ENCODE peak calls at places on chromosomes 2 and 18, in ten cellular contexts. B, M, D, X, L, J, C, S, T and W are unnamed samples. For H3K27me3 and H3K36me3, the result is how much of the 10 kb centered on the place peaks cover.

GRCh38 chr2:38237311-38237710 is 139.8 kb downstream of the ATL2 start:
- DNase-seq in B (no peak), M (no peak), D (no peak), X (no peak), L (no peak), J (no peak), C (no peak), S (no peak), T (no peak), W (no peak)

GRCh38 chr2:105557021-105557420 is 158.2 kb upstream of the FHL2 start:
- DNase-seq in B (no peak), M (peak), D (no peak), X (no peak), L (no peak), J (no peak), C (no peak), S (no peak), T (peak), W (no peak)

GRCh38 chr2:140990416-140990815 is 1140.4 kb downstream of the LRP1B start:
- DNase-seq in B (no peak), M (peak), D (no peak), X (no peak), L (peak), J (no peak), C (no peak), S (no peak), T (no peak), W (no peak)

GRCh38 chr2:10530607-10531239 is 82.6 kb upstream of the ODC1 start:
- DNase-seq in B (no peak), M (no peak), D (no peak), X (no peak), L (peak), J (no peak), C (no peak), S (no peak), T (no peak), W (no peak)

GRCh38 chr2:36380624-36381481 is 25.3 kb downstream of the CRIM1 start:
- DNase-seq in B (peak), M (peak), D (peak), X (no peak), L (no peak), J (peak), C (no peak), S (no peak), T (no peak), W (no peak)

GRCh38 chr2:234957533-234958135 is 5.8 kb downstream of the SH3BP4 start:
- DNase-seq in B (no peak), M (peak), D (no peak), X (no peak), L (peak), J (no peak), C (no peak), S (no peak), T (no peak), W (no peak)

GRCh38 chr2:119491776-119492525 is 32.3 kb downstream of the SCTR start:
- DNase-seq in B (peak), M (peak), D (no peak), X (no peak), L (peak), J (no peak), C (peak), S (no peak), T (no peak), W (no peak)

GRCh38 chr18:8389391-8390340 is 219.6 kb upstream of the RAB12 start:
- DNase-seq in B (peak), M (peak), D (peak), X (peak), L (peak), J (peak), C (peak), S (peak), T (peak), W (peak)

GRCh38 chr2:12504443-12504842 is 212.3 kb upstream of the TRIB2 start:
- DNase-seq in B (no peak), M (no peak), D (no peak), X (no peak), L (peak), J (no peak), C (no peak), S (peak), T (no peak), W (no peak)

GRCh38 chr2:46776687-46777327 is 138.8 kb downstream of the MCFD2 start:
- DNase-seq in B (peak), M (peak), D (no peak), X (no peak), L (peak), J (peak), C (no peak), S (peak), T (no peak), W (peak)

GRCh38 chr2:171416009-171416926 is 17.5 kb downstream of the METTL8 start:
- DNase-seq in B (peak), M (peak), D (peak), X (peak), L (peak), J (peak), C (peak), S (peak), T (peak), W (peak)

GRCh38 chr2:39728941-39729351 is 50.1 kb downstream of the THUMPD2 start:
- DNase-seq in B (peak), M (peak), D (no peak), X (no peak), L (peak), J (peak), C (no peak), S (peak), T (no peak), W (peak)

GRCh38 chr2:24231461-24231881 is 56.6 kb downstream of the FAM228A start:
- DNase-seq in B (no peak), M (peak), D (no peak), X (no peak), L (peak), J (no peak), C (no peak), S (no peak), T (no peak), W (no peak)

GRCh38 chr2:237557633-237558015 is 8.8 kb upstream of the PRLH start:
- DNase-seq in B (no peak), M (no peak), D (no peak), X (no peak), L (no peak), J (no peak), C (no peak), S (no peak), T (no peak), W (no peak)

GRCh38 chr18:47321815-47322214 is 70.4 kb upstream of the SKOR2 start:
- DNase-seq in B (no peak), M (no peak), D (no peak), X (no peak), L (no peak), J (no peak), C (no peak), S (no peak), T (no peak), W (no peak)

GRCh38 chr18:47317824-47318508 is 66.5 kb upstream of the SKOR2 start:
- DNase-seq in B (no peak), M (no peak), D (no peak), X (no peak), L (no peak), J (no peak), C (no peak), S (no peak), T (no peak), W (no peak)

DNA sequence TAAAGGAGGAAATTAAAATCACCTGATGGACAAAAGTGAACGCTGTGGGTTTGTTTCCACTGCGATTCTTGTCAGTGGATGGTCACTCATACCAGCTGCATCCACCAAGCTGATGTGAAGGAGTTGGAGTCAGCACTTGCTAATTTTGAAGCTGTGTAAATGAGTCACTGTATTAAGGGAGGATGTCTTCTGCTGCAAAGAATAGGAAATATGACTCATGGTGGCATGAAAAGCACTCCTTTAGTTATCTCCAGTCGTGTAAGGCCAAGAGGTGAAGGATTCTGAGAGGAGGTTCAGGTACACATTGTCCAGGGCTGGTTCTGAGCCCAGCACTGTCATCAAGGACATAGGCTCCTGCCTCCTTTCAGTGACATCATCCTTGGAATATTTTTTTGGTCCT is 71.7 kb upstream of the SKOR2 start:
- DNase-seq in B (no peak), M (no peak), D (no peak), X (no peak), L (peak), J (no peak), C (no peak), S (peak), T (no peak), W (no peak)
- H3K27me3 ChIP-seq in B (under half), M (under half), D (under half), X (under half), L (under half), J (under half), C (under half), S (under half), T (under half), W (under half)

GRCh38 chr2:8178916-8179315 is 502.9 kb upstream of the ID2 start:
- DNase-seq in B (no peak), M (no peak), D (no peak), X (no peak), L (no peak), J (no peak), C (no peak), S (no peak), T (no peak), W (no peak)

GRCh38 chr2:8172661-8173060 is 509.2 kb upstream of the ID2 start:
- DNase-seq in B (no peak), M (no peak), D (no peak), X (no peak), L (no peak), J (no peak), C (no peak), S (no peak), T (no peak), W (no peak)

GRCh38 chr2:8177550-8177949 is 504.3 kb upstream of the ID2 start:
- DNase-seq in B (no peak), M (no peak), D (no peak), X (no peak), L (no peak), J (no peak), C (no peak), S (no peak), T (no peak), W (no peak)

GRCh38 chr2:8174641-8175257 is 507.1 kb upstream of the ID2 start:
- DNase-seq in B (no peak), M (no peak), D (no peak), X (no peak), L (peak), J (no peak), C (no peak), S (no peak), T (no peak), W (no peak)

GRCh38 chr2:8176837-8177236 is 505.0 kb upstream of the ID2 start:
- DNase-seq in B (no peak), M (no peak), D (no peak), X (no peak), L (no peak), J (no peak), C (no peak), S (no peak), T (no peak), W (no peak)
- H3K27ac ChIP-seq in B (no peak), M (no peak), D (no peak), X (no peak), L (no peak), J (no peak), C (no peak), S (no peak), T (no peak), W (no peak)

GRCh38 chr2:229636568-229636967 is 77.8 kb downstream of the DNER start:
- DNase-seq in B (no peak), M (no peak), D (no peak), X (no peak), L (no peak), J (no peak), C (no peak), S (no peak), T (no peak), W (no peak)

GRCh38 chr2:229641676-229642075 is 72.7 kb downstream of the DNER start:
- DNase-seq in B (no peak), M (no peak), D (no peak), X (no peak), L (no peak), J (no peak), C (no peak), S (no peak), T (no peak), W (no peak)

GRCh38 chr2:229642371-229642770 is 72.0 kb downstream of the DNER start:
- DNase-seq in B (peak), M (no peak), D (no peak), X (no peak), L (no peak), J (peak), C (no peak), S (no peak), T (no peak), W (no peak)
- H3K36me3 ChIP-seq in B (under half), M (under half), D (under half), X (under half), L (under half), J (under half), C (under half), S (under half), T (under half), W (under half)

GRCh38 chr2:172428841-172429173 is 1.4 kb downstream of the ITGA6 start:
- DNase-seq in B (no peak), M (no peak), D (peak), X (no peak), L (no peak), J (no peak), C (no peak), S (no peak), T (no peak), W (no peak)
- H3K27me3 ChIP-seq in B (under half), M (under half), D (under half), X (under half), L (under half), J (under half), C (under half), S (under half), T (under half), W (under half)

GRCh38 chr2:113886479-113887383 is 3.2 kb upstream of the ACTR3 start:
- DNase-seq in B (peak), M (peak), D (no peak), X (peak), L (peak), J (no peak), C (peak), S (peak), T (no peak), W (no peak)
- H3K27ac ChIP-seq in B (peak), M (no peak), D (no peak), X (peak), L (peak), J (peak), C (no peak), S (peak), T (no peak), W (no peak)

DNA sequence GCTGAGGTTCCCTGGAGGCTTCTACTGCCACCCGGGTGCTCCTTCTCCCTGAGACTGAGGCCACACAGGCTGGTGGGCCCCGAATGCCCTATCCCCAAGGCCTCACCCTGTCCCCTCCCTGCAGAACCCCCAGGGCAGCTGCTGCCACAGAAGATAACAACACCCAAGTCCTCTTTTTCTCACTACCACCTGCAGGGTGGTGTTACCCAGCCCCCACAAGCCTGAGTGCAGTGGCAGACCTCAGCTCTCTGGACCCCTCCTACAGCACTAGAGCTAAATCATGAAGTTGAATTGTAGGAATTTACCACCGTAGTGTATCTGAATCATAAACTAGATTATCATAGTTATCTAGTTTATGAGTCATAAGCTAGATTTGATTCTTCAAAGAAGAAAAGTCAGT is 7.3 kb upstream of the CENPA start:
- DNase-seq in B (no peak), M (no peak), D (no peak), X (no peak), L (no peak), J (no peak), C (no peak), S (no peak), T (no peak), W (no peak)
- H3K36me3 ChIP-seq in B (under half), M (under half), D (under half), X (under half), L (under half), J (under half), C (under half), S (under half), T (half or more), W (half or more)